ENCODE peak calls at places on chromosomes 2 and 18, in seven cellular contexts. B is putamen; E is CD8-positive, alpha-beta T cell; S is ovary; J is caudate nucleus; Y is NCI-H510A treated with DMSO at 0.1 percent for 48 hours; O is NCI-H460. M is an unnamed sample.

GRCh38 chr2:228329279-228329678 is 147.8 kb upstream of the SPHKAP start:
- DNase-seq in B (no peak), E (no peak), S (no peak), J (no peak), Y (no peak), O (no peak), M (no peak)

GRCh38 chr2:29104589-29105164 is 10.5 kb upstream of the CLIP4 start:
- DNase-seq in B (no peak), E (no peak), S (no peak), J (no peak), Y (no peak), O (no peak), M (no peak)

GRCh38 chr18:59874166-59874565 is 25.6 kb upstream of the PMAIP1 start:
- DNase-seq in B (no peak), E (no peak), S (no peak), J (no peak), Y (no peak), O (no peak), M (no peak)

GRCh38 chr2:120765911-120766757 is 30.5 kb downstream of the GLI2 start:
- DNase-seq in B (no peak), E (no peak), S (peak; percentile 98), J (no peak), Y (no peak), O (no peak), M (no peak)

GRCh38 chr2:203327918-203328734 is at the start of gene ABI2:
- DNase-seq in B (peak; percentile 90), E (peak; percentile 66), S (peak; percentile 85), J (peak; percentile 81), Y (peak; percentile 91), O (peak; percentile 72), M (peak; percentile 92)

GRCh38 chr2:112693596-112693995 is 27.2 kb upstream of the NT5DC4 start:
- DNase-seq in B (no peak), E (no peak), S (no peak), J (no peak), Y (no peak), O (no peak), M (no peak)

GRCh38 chr2:27356056-27356381 is 545 bp downstream of the GTF3C2 start:
- DNase-seq in B (no peak), E (no peak), S (peak; percentile 35), J (no peak), Y (peak; percentile 60), O (peak; percentile 26), M (peak; percentile 23)

GRCh38 chr2:10405441-10405840 is 42.7 kb downstream of the ODC1 start:
- DNase-seq in B (no peak), E (no peak), S (peak; percentile 32), J (peak; percentile 45), Y (no peak), O (peak; percentile 98), M (no peak)

GRCh38 chr2:172178035-172178434 is 75.3 kb upstream of the DLX2 start:
- DNase-seq in B (no peak), E (no peak), S (no peak), J (no peak), Y (no peak), O (no peak), M (no peak)

GRCh38 chr2:98935777-98936132 is 270 bp downstream of the CRACDL start:
- DNase-seq in B (no peak), E (no peak), S (no peak), J (no peak), Y (no peak), O (no peak), M (no peak)

GRCh38 chr2:66889632-66889882 is 454.6 kb downstream of the MEIS1 start:
- DNase-seq in B (no peak), E (no peak), S (no peak), J (no peak), Y (no peak), O (no peak), M (no peak)

GRCh38 chr18:11946756-11947155 is 34.6 kb upstream of the IMPA2 start:
- DNase-seq in B (no peak), E (no peak), S (peak; percentile 39), J (no peak), Y (no peak), O (no peak), M (no peak)

GRCh38 chr2:169362346-169363026 is at the start of gene LRP2:
- DNase-seq in B (no peak), E (peak; percentile 1), S (no peak), J (peak; percentile 21), Y (no peak), O (no peak), M (no peak)

GRCh38 chr2:227908266-227909054 is 37.0 kb downstream of the DAW1 start:
- DNase-seq in B (no peak), E (no peak), S (no peak), J (no peak), Y (no peak), O (no peak), M (no peak)

GRCh38 chr2:232363784-232364615 is 14.6 kb upstream of the ALPP start:
- DNase-seq in B (no peak), E (no peak), S (no peak), J (no peak), Y (no peak), O (no peak), M (no peak)

M was measured in NT2/D1.